ENCODE peak calls at places on chromosomes 3 and 15, in five cellular contexts. U is brain microvascular endothelial cell, K is transverse colon, W is Calu3, L is HFFc6. T is an unnamed sample.

GRCh38 chr3:126288314-126288713 is 68.9 kb downstream of the KLF15 start:
- DNase-seq in K (peak), L (no peak), U (no peak), W (no peak), T (no peak)

GRCh38 chr15:94403246-94403824 is 172.0 kb downstream of the MCTP2 start:
- DNase-seq in L (no peak), K (no peak), W (no peak), U (no peak), T (no peak)

GRCh38 chr3:123297627-123297899 is 95.8 kb downstream of the SEC22A start:
- DNase-seq in U (no peak), W (no peak), K (no peak), L (no peak), T (no peak)

GRCh38 chr3:14525685-14526631 is 14.2 kb downstream of the GRIP2 start:
- DNase-seq in U (peak), W (no peak), L (peak), K (no peak), T (no peak)

GRCh38 chr3:12194209-12194608 is 35.5 kb upstream of the TIMP4 start:
- DNase-seq in L (peak), K (no peak), W (no peak), U (peak), T (no peak)

GRCh38 chr3:126934149-126934548 is 48.8 kb upstream of the PLXNA1 start:
- DNase-seq in U (peak), K (no peak), L (peak), W (no peak), T (no peak)

GRCh38 chr15:77144492-77145070 is 73.7 kb upstream of the TSPAN3 start:
- DNase-seq in W (peak), U (peak), L (peak), K (no peak), T (no peak)

GRCh38 chr3:8954938-8955763 is 8.1 kb downstream of the RAD18 start:
- DNase-seq in L (peak), W (no peak), U (peak), K (no peak), T (no peak)

GRCh38 chr3:80338366-80338765 is 570.6 kb upstream of the ROBO1 start:
- DNase-seq in U (peak), K (no peak), W (no peak), L (no peak), T (no peak)

GRCh38 chr3:82224661-82225060 is 463.2 kb upstream of the GBE1 start:
- DNase-seq in K (no peak), U (no peak), L (no peak), W (no peak), T (no peak)

GRCh38 chr3:9778102-9778501 is 8.4 kb upstream of the CAMK1 start:
- DNase-seq in U (peak), L (peak), K (no peak), W (no peak), T (no peak)

GRCh38 chr3:138692152-138692551 is 83.6 kb downstream of the FAIM start:
- DNase-seq in K (no peak), U (no peak), L (no peak), W (no peak), T (no peak)

GRCh38 chr3:10205461-10206165 is 40.9 kb downstream of the IRAK2 start:
- DNase-seq in W (peak), L (peak), K (no peak), U (peak), T (no peak)

GRCh38 chr3:104245981-104246380 is 1120.7 kb upstream of the ALCAM start:
- DNase-seq in L (no peak), K (no peak), U (no peak), W (no peak), T (no peak)

GRCh38 chr3:189058071-189058470 is 113.7 kb upstream of the TPRG1 start:
- DNase-seq in W (no peak), K (no peak), U (no peak), L (no peak), T (no peak)

GRCh38 chr15:95845862-95846515 is 484.5 kb upstream of the NR2F2 start:
- DNase-seq in L (no peak), U (peak), K (no peak), W (no peak), T (no peak)

GRCh38 chr3:115958531-115958930 is 335.2 kb downstream of the GAP43 start:
- DNase-seq in L (no peak), K (no peak), W (no peak), U (no peak), T (no peak)

GRCh38 chr3:97821413-97821809 is 400 bp upstream of the CRYBG3 start:
- DNase-seq in U (peak), W (peak), L (peak), K (peak), T (no peak)

GRCh38 chr3:53829605-53830004 is 16.6 kb downstream of the CHDH start:
- DNase-seq in W (no peak), U (no peak), K (no peak), L (no peak), T (no peak)

GRCh38 chr3:113111308-113111707 is 100.0 kb upstream of the BOC start:
- DNase-seq in U (peak), K (no peak), L (peak), W (peak), T (no peak)

GRCh38 chr3:182243625-182244024 is 531.9 kb downstream of the SOX2 start:
- DNase-seq in U (no peak), K (no peak), L (no peak), W (no peak), T (no peak)

GRCh38 chr15:95718441-95718840 is 612.1 kb upstream of the NR2F2 start:
- DNase-seq in K (no peak), W (no peak), L (no peak), U (no peak), T (no peak)

GRCh38 chr3:194588236-194588635 is 45.0 kb downstream of the TMEM44 start:
- DNase-seq in L (no peak), U (no peak), K (no peak), W (no peak), T (no peak)

GRCh38 chr3:114194750-114195149 is 15.9 kb upstream of the DRD3 start:
- DNase-seq in K (no peak), W (no peak), L (no peak), U (no peak), T (no peak)

GRCh38 chr3:15241341-15241740 is 35.3 kb downstream of the CAPN7 start:
- DNase-seq in U (peak), K (no peak), W (peak), L (no peak), T (no peak)

T was measured in stimulated activated CD4-positive, alpha-beta T cell treated with anti-CD3 and anti-CD28 coated beads, TNF-alpha, amount 100 ng/mL, for 1 hour.